ENCODE peak calls at places on chromosomes 1 and 21, in five cellular contexts. T is CD4-positive, alpha-beta T cell; N is GM10248; F is glutamatergic neuron; U is body of pancreas. S is an unnamed sample.

GRCh38 chr1:199954701-199955100 is 72.8 kb upstream of the NR5A2 start:
- DNase-seq in N (peak), U (peak), T (no peak), F (peak), S (no peak)

GRCh38 chr21:44321846-44322450 is 17.2 kb downstream of the CFAP410 start:
- DNase-seq in T (no peak), F (no peak), U (no peak), N (no peak), S (no peak)

GRCh38 chr1:27878038-27878437 is 5.7 kb downstream of the THEMIS2 start:
- DNase-seq in U (no peak), F (no peak), T (no peak), N (no peak), S (no peak)

GRCh38 chr1:184866991-184867788 is 107.1 kb downstream of the NIBAN1 start:
- DNase-seq in T (peak), F (no peak), U (no peak), N (peak), S (no peak)

GRCh38 chr1:175733762-175734161 is 9.6 kb downstream of the TNR start:
- DNase-seq in U (no peak), F (no peak), T (no peak), N (no peak), S (no peak)

GRCh38 chr1:20496241-20496661 is 10.2 kb upstream of the CAMK2N1 start:
- DNase-seq in U (no peak), T (no peak), F (no peak), N (no peak), S (no peak)

GRCh38 chr1:197080323-197080722 is 13.3 kb upstream of the F13B start:
- DNase-seq in N (no peak), U (no peak), T (no peak), F (no peak), S (no peak)

GRCh38 chr1:156081174-156082110 is 823 bp downstream of the MEX3A start:
- DNase-seq in N (no peak), U (no peak), F (peak), T (no peak), S (no peak)

GRCh38 chr1:218377143-218377660 is 32.1 kb downstream of the TGFB2 start:
- DNase-seq in N (peak), U (no peak), T (peak), F (no peak), S (no peak)

GRCh38 chr1:91123319-91123718 is 101.5 kb upstream of the ZNF644 start:
- DNase-seq in T (no peak), N (no peak), F (no peak), U (no peak), S (no peak)

GRCh38 chr1:211352985-211353515 is 26.4 kb downstream of the TRAF5 start:
- DNase-seq in U (peak), F (peak), T (peak), N (peak), S (no peak)

GRCh38 chr1:94130851-94131595 is 10.1 kb upstream of the ABCA4 start:
- DNase-seq in F (no peak), U (no peak), N (no peak), T (no peak), S (no peak)

GRCh38 chr1:100354971-100355394 is 2.7 kb downstream of the CDC14A start:
- DNase-seq in N (no peak), F (no peak), T (peak), U (peak), S (no peak)

GRCh38 chr1:15852036-15852827 is 4.7 kb downstream of the SPEN start:
- DNase-seq in T (no peak), F (no peak), N (no peak), U (no peak), S (no peak)

GRCh38 chr1:112673589-112674439 is 645 bp upstream of the MOV10 start:
- DNase-seq in N (no peak), U (peak), T (no peak), F (no peak), S (no peak)

GRCh38 chr1:25890249-25891034 is 14.9 kb upstream of the PAQR7 start:
- DNase-seq in F (no peak), U (peak), T (no peak), N (no peak), S (no peak)

GRCh38 chr21:37687001-37687400 is 229.3 kb downstream of the KCNJ6 start:
- DNase-seq in F (no peak), N (no peak), T (no peak), U (peak), S (no peak)

GRCh38 chr1:32486463-32487113 is 21.7 kb downstream of the ZBTB8B start:
- DNase-seq in U (no peak), T (no peak), F (no peak), N (no peak), S (no peak)

GRCh38 chr1:50237081-50237480 is 128.4 kb downstream of the ELAVL4 start:
- DNase-seq in U (no peak), N (no peak), T (no peak), F (no peak), S (no peak)

GRCh38 chr1:90850181-90850924 is 133.3 kb upstream of the BARHL2 start:
- DNase-seq in F (peak), T (no peak), N (no peak), U (peak), S (no peak)

GRCh38 chr1:201739492-201740085 is 89.4 kb upstream of the IPO9 start:
- DNase-seq in F (peak), N (peak), U (peak), T (peak), S (peak)

GRCh38 chr1:159752135-159752580 is 28.6 kb upstream of the DUSP23 start:
- DNase-seq in U (peak), F (no peak), N (no peak), T (no peak), S (no peak)

GRCh38 chr1:230308821-230309220 is 117.3 kb downstream of the PGBD5 start:
- DNase-seq in N (no peak), F (no peak), T (no peak), U (no peak), S (no peak)

GRCh38 chr1:22806584-22806983 is 95.9 kb downstream of the EPHB2 start:
- DNase-seq in N (no peak), U (no peak), T (no peak), F (peak), S (no peak)

GRCh38 chr1:233269656-233270055 is 25.9 kb downstream of the PCNX2 start:
- DNase-seq in T (no peak), N (no peak), U (no peak), F (no peak), S (no peak)

GRCh38 chr1:41241748-41242644 is at the start of gene SCMH1:
- DNase-seq in N (peak), F (peak), T (peak), U (peak), S (peak)

GRCh38 chr1:10651377-10651776 is 145.1 kb downstream of the CASZ1 start:
- DNase-seq in F (no peak), U (no peak), T (no peak), N (no peak), S (no peak)

GRCh38 chr1:43447891-43448708 is 5.6 kb downstream of the HYI start:
- DNase-seq in T (no peak), N (no peak), F (peak), U (no peak), S (no peak)

GRCh38 chr1:57312869-57313268 is 111.0 kb downstream of the DAB1 start:
- DNase-seq in T (no peak), U (no peak), N (no peak), F (no peak), S (no peak)

GRCh38 chr1:22870201-22870871 is 102.3 kb downstream of the LACTBL1 start:
- DNase-seq in N (no peak), U (peak), T (no peak), F (no peak), S (no peak)

GRCh38 chr1:8378202-8378601 is 60.3 kb downstream of the SLC45A1 start:
- DNase-seq in N (no peak), T (no peak), F (no peak), U (no peak), S (no peak)

GRCh38 chr1:218521414-218522169 is 176.5 kb downstream of the TGFB2 start:
- DNase-seq in U (peak), T (no peak), F (peak), N (peak), S (no peak)

GRCh38 chr1:84853743-84854721 is 39.0 kb downstream of the LPAR3 start:
- DNase-seq in T (no peak), F (no peak), U (no peak), N (peak), S (no peak)

GRCh38 chr1:224592636-224593579 is 23.2 kb upstream of the CNIH3 start:
- DNase-seq in N (peak), U (no peak), F (no peak), T (no peak), S (no peak)

GRCh38 chr1:210587547-210587946 is 258.8 kb downstream of the HHAT start:
- DNase-seq in N (no peak), F (no peak), T (no peak), U (no peak), S (no peak)

GRCh38 chr1:118300808-118301207 is 115.8 kb upstream of the SPAG17 start:
- DNase-seq in U (no peak), T (no peak), F (peak), N (no peak), S (no peak)

GRCh38 chr1:210384625-210385024 is 55.9 kb downstream of the HHAT start:
- DNase-seq in N (no peak), T (no peak), F (no peak), U (no peak), S (no peak)

GRCh38 chr1:244801246-244801645 is 34.2 kb upstream of the COX20 start:
- DNase-seq in F (peak), U (peak), T (peak), N (peak), S (no peak)

DNA sequence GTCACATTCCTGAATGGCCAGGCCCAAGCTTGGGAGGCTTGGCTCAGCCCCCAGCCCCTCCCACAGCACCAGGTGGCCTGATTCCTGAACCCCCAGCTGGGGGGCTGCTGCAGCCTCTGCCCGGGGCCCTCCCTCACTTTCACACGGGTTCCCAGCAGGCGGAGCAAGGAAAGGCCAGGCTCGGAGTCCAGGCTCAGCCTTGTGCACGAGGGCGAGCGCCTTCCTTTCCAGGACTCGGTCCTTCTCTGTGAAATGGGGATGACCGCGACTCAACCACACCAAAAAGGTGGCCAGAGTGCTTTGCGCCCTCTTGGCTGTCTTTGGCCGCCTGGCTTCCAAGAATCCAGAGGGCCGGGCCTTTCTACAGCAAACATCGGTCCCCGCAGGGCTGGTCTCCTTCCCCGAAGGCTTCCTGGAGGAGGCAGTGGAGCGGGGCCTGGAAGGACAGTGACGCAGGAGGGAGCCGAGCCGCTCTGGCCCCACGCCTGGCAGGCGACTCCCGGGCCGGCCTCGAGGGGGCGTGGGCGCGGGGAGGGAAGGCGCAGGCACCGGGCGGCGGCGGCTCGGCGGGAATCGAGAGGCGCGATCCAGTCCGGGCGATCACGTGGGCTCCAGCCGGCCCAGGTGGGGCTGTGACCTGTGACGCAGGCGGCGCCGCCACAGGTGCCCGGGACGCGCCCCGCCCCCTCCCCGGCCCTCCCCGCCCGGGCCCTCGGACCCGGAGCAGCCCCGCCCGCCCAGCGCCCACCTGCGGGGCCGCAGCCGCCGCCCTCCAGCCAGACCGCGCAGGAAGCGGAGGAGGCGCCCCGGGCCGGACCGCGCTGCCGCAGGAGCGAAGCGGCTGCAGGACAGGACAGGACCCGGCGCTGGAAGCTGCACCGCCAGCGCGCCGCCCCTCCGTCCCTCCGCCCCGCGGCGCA is at the start of gene ARHGEF16:
- DNase-seq in U (peak), N (no peak), T (peak), F (peak), S (no peak)
- TF ChIP-seq CTCF in U (peak), N (peak), T (no peak), F (peak), S (peak)

GRCh38 chr1:235513495-235514366 is 9.5 kb upstream of the B3GALNT2 start:
- DNase-seq in T (no peak), U (peak), F (no peak), N (peak), S (no peak)
- TF ChIP-seq CTCF in T (peak), U (peak), F (peak), N (peak), S (peak)

GRCh38 chr1:69305621-69306020 is 262.1 kb upstream of the LRRC7 start:
- DNase-seq in N (no peak), T (no peak), U (no peak), F (no peak), S (no peak)
- TF ChIP-seq CTCF in N (no peak), T (no peak), U (no peak), F (no peak), S (no peak)

GRCh38 chr1:73839922-73840321 is 358.1 kb downstream of the LRRIQ3 start:
- DNase-seq in F (peak), T (no peak), U (no peak), N (no peak), S (no peak)
- TF ChIP-seq CTCF in F (peak), T (no peak), U (no peak), N (no peak), S (peak)

DNA sequence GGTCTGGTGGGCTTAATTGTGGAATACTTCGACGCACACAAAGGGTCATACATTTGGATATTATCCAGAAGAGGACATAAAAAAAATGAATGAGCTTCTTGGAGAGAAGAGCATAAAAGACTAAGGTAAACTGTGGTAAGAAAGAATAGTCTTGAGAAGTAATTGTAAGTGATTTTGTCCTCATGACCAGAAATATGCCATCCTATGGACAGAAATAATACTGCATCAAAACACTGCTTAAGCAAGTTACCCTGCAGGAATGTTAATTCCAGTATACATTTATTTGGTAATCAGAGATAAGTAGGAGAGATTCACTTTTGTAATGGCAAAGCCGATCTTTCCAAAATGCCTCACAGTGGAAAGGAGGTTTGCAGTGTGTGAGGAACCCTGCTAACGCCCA is 111.9 kb downstream of the NRIP1 start:
- DNase-seq in U (no peak), N (no peak), T (no peak), F (no peak), S (no peak)
- TF ChIP-seq CTCF in U (no peak), N (no peak), T (no peak), F (no peak), S (peak)

DNA sequence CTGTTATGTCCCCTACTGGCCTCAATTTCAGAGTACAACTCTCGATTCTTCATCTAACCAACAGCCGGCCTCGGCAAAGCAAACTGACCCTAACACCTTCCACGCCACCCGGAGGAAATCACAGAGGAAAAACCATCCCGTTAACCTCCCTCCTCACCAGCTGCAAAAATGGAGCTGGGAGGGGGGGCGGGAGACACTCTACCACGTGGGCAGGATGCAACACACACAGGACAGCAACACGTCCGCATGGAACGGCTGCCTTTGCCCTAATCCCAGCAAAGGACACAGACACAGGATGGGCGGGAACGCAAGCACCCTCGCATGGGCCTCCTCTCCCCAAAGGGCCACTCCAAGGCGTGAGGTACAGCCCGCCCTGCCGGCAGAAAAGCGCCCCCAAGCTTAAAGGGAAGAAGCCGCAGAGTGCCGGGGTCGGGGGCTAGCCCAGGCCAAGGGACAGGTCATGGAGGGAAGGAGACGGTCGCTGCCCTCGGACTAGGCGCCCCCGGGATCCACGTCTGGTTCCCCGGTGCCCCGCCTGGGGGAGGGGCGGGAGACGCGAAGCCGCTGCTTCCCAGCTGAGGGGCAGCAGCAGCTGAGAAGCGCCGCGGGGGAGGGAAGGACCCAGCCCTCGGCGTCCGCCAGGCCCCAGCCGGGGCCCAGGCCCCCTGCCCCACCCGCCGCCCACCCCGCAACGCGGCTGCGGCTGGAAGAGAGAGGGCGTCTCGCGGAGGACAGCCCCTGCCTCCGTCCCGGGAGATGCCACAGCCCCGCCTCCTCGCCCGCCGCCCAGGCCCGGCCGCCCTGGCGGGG is 590 bp downstream of the FOXJ3 start:
- DNase-seq in F (peak), T (no peak), N (peak), U (peak), S (peak)
- TF ChIP-seq CTCF in F (no peak), T (peak), N (peak), U (no peak), S (no peak)

DNA sequence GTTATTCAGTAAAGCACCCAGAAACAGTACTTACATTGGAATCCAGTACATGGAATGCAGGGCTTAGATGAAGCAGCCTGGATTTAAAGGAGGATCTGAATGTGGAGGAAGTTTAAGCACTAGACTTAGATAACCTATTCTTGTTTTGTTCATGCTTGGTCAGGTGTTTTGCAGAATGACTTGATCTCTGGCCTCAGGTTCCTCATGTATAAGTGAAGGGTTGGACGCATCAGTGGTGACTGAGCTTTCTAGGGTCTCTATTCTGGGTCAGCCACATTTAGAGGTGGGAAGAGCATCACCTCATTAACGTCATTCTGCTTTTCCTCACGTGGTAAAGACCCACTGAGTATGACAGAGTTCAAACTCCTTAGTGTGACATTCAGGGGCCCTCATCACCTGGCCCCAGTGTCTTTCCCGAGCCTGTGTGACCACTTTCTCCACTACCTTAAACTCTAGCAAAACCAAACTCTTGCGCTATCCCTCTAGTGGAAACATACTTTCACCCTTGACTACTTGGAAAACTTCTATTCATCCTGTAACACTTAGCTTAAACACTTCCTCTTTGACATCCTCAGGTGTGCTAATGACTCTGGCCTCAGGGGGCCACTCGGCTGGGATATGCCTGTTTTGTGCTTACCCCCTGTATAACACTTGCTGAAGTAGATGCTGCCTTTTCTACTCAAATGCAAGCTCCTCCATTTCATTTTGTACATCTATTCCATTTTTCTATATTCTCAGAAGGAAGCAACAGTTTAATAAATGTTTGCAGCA is 871 bp upstream of the ERICH3 start:
- DNase-seq in T (no peak), U (no peak), F (no peak), N (no peak), S (no peak)
- TF ChIP-seq CTCF in T (no peak), U (no peak), F (no peak), N (no peak), S (no peak)

GRCh38 chr1:59638172-59638800 is 176.5 kb upstream of the HOOK1 start:
- DNase-seq in F (no peak), N (no peak), U (peak), T (no peak), S (no peak)
- TF ChIP-seq CTCF in F (no peak), N (no peak), U (no peak), T (no peak), S (peak)